ENCODE peak calls at places on chromosomes 2 and 18, in five cellular contexts. R, H, Z, Y and T are unnamed samples.
A peak's percentile ranks its signal among the peaks of the same experiment; 100 is the strongest.

GRCh38 chr2:47094519-47095155 is 60.5 kb downstream of the STPG4 start:
- DNase-seq in R (peak; percentile 36), H (no peak), Z (no peak), Y (peak; percentile 91), T (no peak)

GRCh38 chr2:3460161-3460560 is 59.2 kb downstream of the ADI1 start:
- DNase-seq in R (no peak), H (no peak), Z (no peak), Y (no peak), T (no peak)

GRCh38 chr2:136214801-136215200 is 96.9 kb upstream of the CXCR4 start:
- DNase-seq in R (no peak), H (no peak), Z (no peak), Y (no peak), T (no peak)

GRCh38 chr2:203022751-203023150 is 8.1 kb downstream of the NBEAL1 start:
- DNase-seq in R (peak; percentile 38), H (no peak), Z (no peak), Y (peak; percentile 65), T (no peak)

GRCh38 chr18:21599585-21600525 is 649 bp downstream of the ESCO1 start:
- DNase-seq in R (no peak), H (peak; percentile 45), Z (peak; percentile 84), Y (peak; percentile 71), T (peak; percentile 30)

GRCh38 chr2:179265082-179265575 is 497 bp upstream of the SESTD1 start:
- DNase-seq in R (peak; percentile 63), H (peak; percentile 22), Z (no peak), Y (peak; percentile 90), T (peak; percentile 41)

GRCh38 chr2:145402706-145403277 is 882.9 kb upstream of the ZEB2 start:
- DNase-seq in R (no peak), H (peak; percentile 70), Z (no peak), Y (peak; percentile 26), T (no peak)

GRCh38 chr18:24499814-24500601 is 39.6 kb downstream of the HRH4 start:
- DNase-seq in R (no peak), H (no peak), Z (no peak), Y (peak; percentile 89), T (no peak)

GRCh38 chr2:111185496-111186022 is 64.8 kb downstream of the BCL2L11 start:
- DNase-seq in R (no peak), H (peak; percentile 68), Z (peak; percentile 71), Y (no peak), T (no peak)

GRCh38 chr2:85737961-85738360 is 15.8 kb upstream of the ATOH8 start:
- DNase-seq in R (peak; percentile 81), H (no peak), Z (no peak), Y (no peak), T (no peak)

GRCh38 chr18:10051877-10052631 is 138.2 kb downstream of the VAPA start:
- DNase-seq in R (peak; percentile 98), H (no peak), Z (peak; percentile 35), Y (peak; percentile 78), T (peak; percentile 78)

GRCh38 chr18:616380-616995 is 19.7 kb downstream of the CLUL1 start:
- DNase-seq in R (peak; percentile 73), H (peak; percentile 65), Z (peak; percentile 65), Y (peak; percentile 82), T (peak; percentile 64)

GRCh38 chr18:41197967-41198366 is 757.1 kb upstream of the PIK3C3 start:
- DNase-seq in R (no peak), H (no peak), Z (no peak), Y (no peak), T (no peak)

GRCh38 chr18:44597797-44598196 is 82.9 kb upstream of the SETBP1 start:
- DNase-seq in R (no peak), H (no peak), Z (no peak), Y (no peak), T (peak; percentile 78)

GRCh38 chr2:17901246-17901645 is 22.8 kb downstream of the KCNS3 start:
- DNase-seq in R (no peak), H (no peak), Z (no peak), Y (no peak), T (no peak)

GRCh38 chr18:49694402-49694801 is 118.9 kb downstream of the ACAA2 start:
- DNase-seq in R (no peak), H (no peak), Z (no peak), Y (no peak), T (no peak)

GRCh38 chr2:198731842-198732421 is 725.8 kb downstream of the SATB2 start:
- DNase-seq in R (no peak), H (no peak), Z (no peak), Y (peak; percentile 41), T (no peak)

GRCh38 chr2:239466046-239466754 is 65.4 kb upstream of the HDAC4 start:
- DNase-seq in R (no peak), H (no peak), Z (no peak), Y (peak; percentile 40), T (no peak)

GRCh38 chr2:165868211-165868610 is 74.2 kb upstream of the GALNT3 start:
- DNase-seq in R (peak; percentile 44), H (no peak), Z (peak; percentile 24), Y (peak; percentile 5), T (peak; percentile 14)

GRCh38 chr2:28378679-28379392 is 13.8 kb upstream of the FOSL2 start:
- DNase-seq in R (no peak), H (no peak), Z (no peak), Y (no peak), T (no peak)

GRCh38 chr2:182666674-182667320 is 49.3 kb upstream of the DNAJC10 start:
- DNase-seq in R (peak; percentile 40), H (peak; percentile 42), Z (peak; percentile 32), Y (peak; percentile 50), T (peak; percentile 47)

DNA sequence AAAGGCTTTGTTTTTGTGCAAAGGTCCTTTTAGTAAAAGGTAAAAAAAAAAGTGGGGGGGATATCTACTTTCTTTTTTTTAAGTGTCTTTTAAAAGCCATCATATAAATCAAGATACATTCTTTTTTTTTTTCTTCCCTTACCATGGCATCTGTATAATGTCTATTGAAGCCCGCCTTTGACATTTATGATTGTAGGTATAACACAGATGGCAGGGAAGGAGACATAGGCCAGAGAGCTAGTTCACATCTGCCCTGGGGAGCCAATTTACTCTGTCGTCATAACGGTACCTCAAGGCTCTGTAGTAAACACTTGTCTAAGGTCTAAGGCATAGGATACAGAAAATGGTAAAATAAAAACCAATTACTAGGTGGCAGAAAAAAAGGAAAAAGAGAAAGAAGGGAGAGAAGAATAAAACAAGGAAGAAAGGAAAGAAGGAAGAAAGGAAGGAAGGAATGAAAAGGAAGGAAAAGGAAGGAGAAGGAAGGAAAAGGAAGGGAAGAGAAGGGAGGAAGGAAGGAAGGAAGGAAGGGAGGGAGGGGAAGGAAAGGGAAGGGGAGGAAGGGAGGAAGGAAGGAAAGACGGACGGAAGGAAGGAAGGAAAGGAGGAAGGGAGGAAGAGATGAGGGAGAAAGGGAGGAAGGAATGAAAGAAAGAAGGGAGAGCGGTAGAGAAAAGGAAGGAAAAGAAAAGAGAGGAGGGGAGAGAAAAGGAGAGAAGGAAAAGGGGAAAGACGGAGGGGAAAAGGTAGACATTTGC is 343.5 kb downstream of the RBM43 start:
- DNase-seq in R (no peak), H (no peak), Z (no peak), Y (no peak), T (no peak)
- TF ChIP-seq EZH2 in R (no peak), H (no peak), Z (no peak), Y (no peak), T (no peak)

GRCh38 chr2:176123483-176123843 is 944 bp downstream of the HOXD9 start:
- DNase-seq in R (no peak), H (no peak), Z (no peak), Y (no peak), T (no peak)

GRCh38 chr2:176122633-176123482 is at the start of gene HOXD9:
- DNase-seq in R (no peak), H (no peak), Z (no peak), Y (peak; percentile 91), T (peak; percentile 84)

GRCh38 chr2:176120369-176121307 is 1.9 kb upstream of the HOXD9 start:
- DNase-seq in R (no peak), H (no peak), Z (no peak), Y (no peak), T (no peak)

GRCh38 chr2:176121377-176122111 is 975 bp upstream of the HOXD9 start:
- DNase-seq in R (no peak), H (no peak), Z (no peak), Y (no peak), T (no peak)

DNA sequence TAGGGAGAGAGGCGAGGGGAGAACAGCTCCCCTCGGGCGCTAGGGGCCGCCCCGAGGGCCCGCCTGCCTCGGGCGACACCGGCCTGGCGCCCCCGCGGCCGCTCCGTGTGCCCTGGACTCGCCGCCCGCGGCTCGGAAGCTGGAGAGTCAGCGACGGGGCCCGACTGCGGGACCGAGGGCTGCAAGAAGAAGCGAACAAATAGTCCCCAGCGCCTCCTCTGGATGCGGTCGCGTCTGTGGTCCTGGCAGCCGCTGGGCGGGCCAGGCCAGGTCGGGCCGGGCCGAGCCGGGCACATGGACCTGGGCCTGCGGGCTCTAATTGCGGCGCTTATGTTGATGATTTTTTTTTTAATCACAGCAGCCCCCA is 270 bp upstream of the HOXD9 start:
- DNase-seq in R (no peak), H (no peak), Z (no peak), Y (no peak), T (no peak)
- TF ChIP-seq EZH2 in R (no peak), H (no peak), Z (no peak), Y (no peak), T (no peak)

GRCh38 chr2:23926289-23926749 is 604 bp downstream of the ATAD2B start:
- DNase-seq in R (no peak), H (no peak), Z (no peak), Y (peak; percentile 66), T (no peak)
- TF ChIP-seq EZH2 in R (no peak), H (no peak), Z (no peak), Y (no peak), T (no peak)

GRCh38 chr2:63051795-63052333 is 1.2 kb downstream of the OTX1 start:
- DNase-seq in R (no peak), H (no peak), Z (no peak), Y (no peak), T (no peak)

GRCh38 chr2:63050186-63050915 is at the start of gene OTX1:
- DNase-seq in R (no peak), H (peak; percentile 87), Z (peak; percentile 69), Y (peak; percentile 61), T (peak; percentile 39)

GRCh38 chr2:63052411-63053234 is 2.0 kb downstream of the OTX1 start:
- DNase-seq in R (no peak), H (no peak), Z (no peak), Y (no peak), T (no peak)

GRCh38 chr2:63049291-63050185 is 1.1 kb upstream of the OTX1 start:
- DNase-seq in R (no peak), H (peak; percentile 7), Z (peak; percentile 15), Y (peak; percentile 32), T (peak; percentile 44)

DNA sequence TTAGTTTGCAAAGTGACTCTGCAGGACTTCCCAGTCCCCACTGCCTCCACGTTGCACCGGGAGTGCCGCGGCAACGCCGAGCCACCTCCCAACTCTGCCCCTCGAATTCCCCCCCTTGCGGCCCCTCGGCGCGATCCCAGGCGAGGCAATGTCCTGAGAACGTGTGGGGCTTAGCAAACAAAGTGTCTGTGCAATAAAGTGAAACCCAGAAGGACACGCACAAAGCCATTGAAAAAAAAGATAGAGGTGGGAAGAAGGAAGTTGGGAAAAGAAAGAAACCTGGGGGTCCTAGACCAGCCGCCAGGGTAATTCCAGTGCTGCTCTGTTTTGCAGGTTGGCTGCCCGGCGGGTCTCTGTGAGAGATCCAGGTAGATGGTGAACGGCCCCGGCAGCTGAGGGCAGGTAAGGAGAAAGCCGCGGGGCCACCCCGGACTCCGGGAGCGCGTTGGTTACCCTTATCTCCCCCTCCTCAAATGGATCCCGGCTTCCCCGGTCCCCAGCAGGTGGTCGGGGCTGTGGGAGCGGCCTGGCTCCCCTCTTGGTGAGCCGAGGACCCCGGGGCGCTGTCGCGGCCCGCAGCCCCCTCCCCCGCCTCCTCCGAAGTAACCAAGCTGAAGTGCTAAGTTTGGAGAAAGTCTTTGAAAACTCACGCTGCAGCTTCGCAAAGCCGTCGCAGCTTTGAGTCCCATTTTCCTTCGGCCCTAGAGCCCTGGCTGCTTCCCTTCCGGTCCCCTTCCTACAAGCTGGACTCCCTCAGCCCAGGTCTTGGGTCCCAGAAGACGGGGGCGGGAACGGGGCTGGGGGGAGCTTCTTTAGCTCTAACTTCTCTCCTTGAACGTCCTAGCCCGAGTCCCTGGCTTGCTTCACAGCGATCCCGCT is 525 bp downstream of the OTX1 start:
- DNase-seq in R (no peak), H (peak; percentile 11), Z (peak; percentile 21), Y (peak; percentile 30), T (no peak)
- TF ChIP-seq EZH2 in R (peak; percentile 75), H (no peak), Z (peak; percentile 70), Y (no peak), T (peak; percentile 90)